ENCODE peak calls at places on chromosomes 2 and 18, in seven cellular contexts. T, J, I, K, X, V and R are unnamed samples.

GRCh38 chr2:239136203-239136602 is 264.6 kb downstream of the HDAC4 start:
- DNase-seq in T (no peak), K (no peak), V (no peak), I (no peak), X (no peak), J (no peak), R (no peak)

GRCh38 chr2:218047532-218048230 is 21.4 kb upstream of the RUFY4 start:
- DNase-seq in J (peak), K (no peak), I (no peak), T (no peak), V (no peak), X (no peak), R (no peak)

GRCh38 chr2:55926974-55927373 is 3.4 kb upstream of the EFEMP1 start:
- DNase-seq in T (no peak), X (no peak), I (no peak), K (no peak), V (no peak), J (no peak), R (no peak)

GRCh38 chr18:79949571-79950439 is 1.6 kb downstream of the SLC66A2 start:
- DNase-seq in V (peak), T (no peak), X (no peak), J (peak), K (no peak), I (peak), R (no peak)

GRCh38 chr2:56369316-56369715 is 185.5 kb downstream of the CCDC85A start:
- DNase-seq in I (no peak), K (peak), J (no peak), T (no peak), V (no peak), X (peak), R (no peak)

GRCh38 chr2:150125708-150126107 is 361.8 kb downstream of the RND3 start:
- DNase-seq in V (no peak), T (no peak), I (no peak), X (peak), K (peak), J (no peak), R (no peak)

GRCh38 chr2:150282821-150283309 is 204.6 kb downstream of the RND3 start:
- DNase-seq in T (no peak), I (no peak), J (no peak), V (peak), K (peak), X (no peak), R (no peak)

GRCh38 chr2:101823347-101823791 is 125.9 kb downstream of the MAP4K4 start:
- DNase-seq in X (no peak), T (peak), I (peak), J (no peak), K (peak), V (peak), R (peak)

GRCh38 chr2:129273266-129274037 is 706.0 kb upstream of the RAB6C start:
- DNase-seq in K (no peak), T (no peak), X (no peak), J (no peak), V (no peak), I (no peak), R (no peak)